ENCODE peak calls at places on chromosome 1, in six cellular contexts. T, M, N, K, L and O are unnamed samples.

GRCh38 chr1:235943581-235944114 is 76.9 kb upstream of the LYST start:
- DNase-seq in L (no peak), T (peak; percentile 84), N (no peak), M (no peak), K (peak; percentile 94), O (no peak)

GRCh38 chr1:205345761-205346160 is 11.0 kb downstream of the KLHDC8A start:
- DNase-seq in L (no peak), K (no peak), T (no peak), M (no peak), N (no peak), O (no peak)

GRCh38 chr1:234409328-234409727 is 36.1 kb downstream of the COA6 start:
- DNase-seq in M (no peak), T (no peak), N (no peak), L (peak; percentile 57), K (no peak), O (no peak)

GRCh38 chr1:91712981-91713841 is 172.7 kb downstream of the TGFBR3 start:
- DNase-seq in K (peak; percentile 80), T (no peak), N (no peak), M (no peak), L (no peak), O (no peak)

GRCh38 chr1:204852854-204853253 is 17.8 kb upstream of the NFASC start:
- DNase-seq in L (no peak), T (no peak), M (no peak), K (no peak), N (no peak), O (no peak)

GRCh38 chr1:7518411-7518810 is 252.7 kb upstream of the VAMP3 start:
- DNase-seq in N (no peak), K (no peak), M (no peak), T (no peak), L (no peak), O (no peak)

GRCh38 chr1:46081206-46081605 is 51.2 kb downstream of the PIK3R3 start:
- DNase-seq in N (no peak), K (no peak), M (no peak), L (no peak), T (no peak), O (no peak)

GRCh38 chr1:110237406-110238152 is 27.5 kb downstream of the KCNC4 start:
- DNase-seq in L (no peak), M (no peak), N (no peak), K (peak; percentile 52), T (no peak), O (no peak)

GRCh38 chr1:222546548-222547259 is 1.2 kb downstream of the HHIPL2 start:
- DNase-seq in M (no peak), L (peak; percentile 66), K (peak; percentile 97), N (no peak), T (peak; percentile 96), O (peak; percentile 34)

GRCh38 chr1:28450561-28450960 is 55.3 kb upstream of the RCC1 start:
- DNase-seq in T (no peak), K (no peak), M (peak; percentile 84), L (no peak), N (no peak), O (no peak)

GRCh38 chr1:182599339-182599738 is 4.8 kb downstream of the RGS16 start:
- DNase-seq in L (peak; percentile 40), T (no peak), N (no peak), M (no peak), K (peak; percentile 20), O (peak; percentile 60)

GRCh38 chr1:63892632-63893395 is 119.0 kb downstream of the ROR1 start:
- DNase-seq in M (no peak), N (no peak), T (peak; percentile 59), L (peak; percentile 36), K (peak; percentile 88), O (peak; percentile 44)

GRCh38 chr1:53154859-53155438 is 12.5 kb upstream of the SLC1A7 start:
- DNase-seq in T (no peak), L (no peak), K (no peak), M (no peak), N (no peak), O (no peak)

GRCh38 chr1:205936846-205937707 is 6.2 kb downstream of the SLC26A9 start:
- DNase-seq in N (no peak), T (peak; percentile 68), K (peak; percentile 68), L (no peak), M (no peak), O (no peak)

GRCh38 chr1:1210726-1211540 is 3.0 kb downstream of the TNFRSF4 start:
- DNase-seq in M (no peak), T (no peak), L (peak; percentile 32), N (no peak), K (no peak), O (no peak)

GRCh38 chr1:151729966-151730291 is 8.6 kb downstream of the RIIAD1 start:
- DNase-seq in T (no peak), N (no peak), K (no peak), L (no peak), M (no peak), O (no peak)

GRCh38 chr1:5514519-5515183 is 477.6 kb downstream of the NPHP4 start:
- DNase-seq in N (peak; percentile 16), T (peak; percentile 73), K (peak; percentile 48), L (peak; percentile 89), M (peak; percentile 46), O (peak; percentile 78)

GRCh38 chr1:248853668-248854375 is 5.1 kb downstream of the ZNF692 start:
- DNase-seq in T (no peak), N (no peak), K (no peak), L (no peak), M (no peak), O (no peak)

GRCh38 chr1:106366627-106367319 is 689.7 kb upstream of the PRMT6 start:
- DNase-seq in T (no peak), N (no peak), K (no peak), L (no peak), M (no peak), O (peak; percentile 5)

GRCh38 chr1:217354900-217355299 is 276.0 kb downstream of the GPATCH2 start:
- DNase-seq in T (no peak), N (no peak), L (no peak), K (no peak), M (no peak), O (no peak)

GRCh38 chr1:61395156-61395555 is 312.8 kb downstream of the NFIA start:
- DNase-seq in K (no peak), N (no peak), M (no peak), T (no peak), L (no peak), O (no peak)

GRCh38 chr1:56799605-56800398 is 19.4 kb downstream of the FYB2 start:
- DNase-seq in M (no peak), N (no peak), T (peak; percentile 14), L (no peak), K (peak; percentile 38), O (no peak)
- TF ChIP-seq EZH2phosphoT487 in M (no peak), N (no peak), T (no peak), L (no peak), K (no peak), O (no peak)

GRCh38 chr1:56555448-56555847 is 23.9 kb downstream of the PLPP3 start:
- DNase-seq in K (no peak), M (no peak), T (no peak), L (no peak), N (no peak), O (no peak)
- H3K9ac ChIP-seq in K (no peak overlapping the region), M (no peak overlapping the region), T (no peak overlapping the region), L (no peak overlapping the region), N (no peak overlapping the region), O (no peak overlapping the region)

GRCh38 chr1:2582401-2582800 is 4.2 kb upstream of the PRXL2B start:
- DNase-seq in M (no peak), L (no peak), T (no peak), N (no peak), K (peak; percentile 65), O (no peak)
- H3K4me1 ChIP-seq in M (peaks cover 13% of the 10 kb centered on the region), L (no peaks in the 10 kb centered on the region), T (peaks cover 8% of the 10 kb centered on the region), N (peaks cover 38% of the 10 kb centered on the region), K (no peaks in the 10 kb centered on the region), O (peaks cover 18% of the 10 kb centered on the region)

DNA sequence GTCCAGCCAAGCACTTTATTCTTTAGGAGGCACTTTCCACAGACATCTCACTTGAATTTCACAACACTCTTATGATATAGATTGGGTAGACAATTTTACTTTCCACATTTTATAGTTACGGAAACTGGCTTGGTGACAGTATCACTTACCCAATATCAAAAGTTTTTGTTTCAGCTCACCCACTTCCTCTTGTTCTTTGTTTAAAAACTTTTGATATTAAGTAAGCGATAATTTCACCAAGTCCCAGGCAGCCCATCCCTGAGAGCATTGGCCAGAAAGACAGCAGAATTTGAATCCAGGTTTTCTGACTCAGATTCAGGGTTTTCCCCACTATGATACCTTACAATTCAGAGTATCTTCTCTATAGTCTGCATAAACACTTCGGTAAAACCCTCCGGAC is 60.0 kb downstream of the LRIG2 start:
- DNase-seq in N (no peak), T (no peak), M (no peak), L (no peak), K (no peak), O (no peak)
- TF ChIP-seq EZH2phosphoT487 in N (no peak), T (no peak), M (no peak), L (no peak), K (no peak), O (no peak)

GRCh38 chr1:38242506-38242905 is 195.9 kb upstream of the POU3F1 start:
- DNase-seq in N (no peak), L (no peak), K (no peak), M (no peak), T (no peak), O (no peak)
- H3K9ac ChIP-seq in N (no peak overlapping the region), L (no peak overlapping the region), K (no peak overlapping the region), M (no peak overlapping the region), T (no peak overlapping the region), O (no peak overlapping the region)

DNA sequence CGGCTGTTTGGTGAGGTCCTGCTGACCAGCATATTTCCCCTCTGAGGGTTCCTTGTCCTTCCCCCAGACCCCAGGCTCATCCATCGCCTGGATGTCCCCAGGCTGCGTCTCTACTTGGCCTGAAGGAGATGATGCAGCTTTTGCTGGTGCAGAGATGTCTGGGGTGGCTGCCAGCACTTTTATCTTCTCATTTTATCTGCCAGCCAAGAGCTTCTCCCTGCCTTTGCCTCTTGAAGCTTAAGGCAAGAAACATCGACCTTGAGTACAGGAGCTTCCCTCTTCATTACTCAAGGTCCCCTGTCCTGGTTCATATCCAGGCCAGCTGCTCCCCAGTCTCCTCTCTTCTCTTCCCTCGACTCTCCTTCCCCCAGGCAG is 9.2 kb upstream of the H6PD start:
- DNase-seq in T (no peak), N (no peak), K (peak; percentile 33), L (no peak), M (no peak), O (no peak)
- H3K4me1 ChIP-seq in T (peaks cover 5% of the 10 kb centered on the region), N (peaks cover 7% of the 10 kb centered on the region), K (no peaks in the 10 kb centered on the region), L (no peaks in the 10 kb centered on the region), M (no peaks in the 10 kb centered on the region), O (no peaks in the 10 kb centered on the region)

GRCh38 chr1:173827611-173828010 is 2.9 kb upstream of the CENPL start:
- DNase-seq in T (peak; percentile 84), M (no peak), K (peak; percentile 31), L (no peak), N (no peak), O (no peak)
- TF ChIP-seq EZH2phosphoT487 in T (no peak), M (no peak), K (no peak), L (no peak), N (no peak), O (no peak)